ENCODE peak calls at places on chromosomes 1 and 21, in four cellular contexts. F, S, P and O are unnamed samples.

GRCh38 chr21:45277101-45278045 is 10.3 kb downstream of the POFUT2 start:
- DNase-seq in F (no peak), S (no peak), P (no peak), O (no peak)

GRCh38 chr1:154485106-154485505 is 16.9 kb upstream of the TDRD10 start:
- DNase-seq in F (peak), S (no peak), P (no peak), O (no peak)

GRCh38 chr1:104706631-104707147 is 957.0 kb downstream of the AMY1C start:
- DNase-seq in F (no peak), S (no peak), P (no peak), O (no peak)

GRCh38 chr1:48007044-48007443 is 9.9 kb upstream of the TRABD2B start:
- DNase-seq in F (no peak), S (no peak), P (no peak), O (no peak)

GRCh38 chr21:41979751-41980369 is 26.0 kb upstream of the C2CD2 start:
- DNase-seq in F (no peak), S (no peak), P (no peak), O (no peak)

GRCh38 chr1:236416165-236416564 is 22.1 kb downstream of the EDARADD start:
- DNase-seq in F (no peak), S (no peak), P (peak), O (no peak)

GRCh38 chr1:156860113-156860638 is 489 bp upstream of the NTRK1 start:
- DNase-seq in F (peak), S (peak), P (peak), O (peak)

GRCh38 chr1:12293416-12293815 is 63.6 kb downstream of the VPS13D start:
- DNase-seq in F (no peak), S (no peak), P (no peak), O (no peak)

GRCh38 chr1:12112711-12113161 is 49.6 kb downstream of the TNFRSF8 start:
- DNase-seq in F (no peak), S (no peak), P (no peak), O (no peak)

GRCh38 chr1:209823143-209824041 is 4.4 kb upstream of the UTP25 start:
- DNase-seq in F (no peak), S (peak), P (peak), O (peak)

GRCh38 chr1:26790551-26790953 is 2.8 kb downstream of the PIGV start:
- DNase-seq in F (no peak), S (no peak), P (no peak), O (no peak)

GRCh38 chr1:198700396-198700795 is 61.6 kb downstream of the PTPRC start:
- DNase-seq in F (no peak), S (no peak), P (no peak), O (no peak)